ENCODE peak calls at places on chromosomes 6 and 20, in six cellular contexts. One of them, this sample, is unnamed.

GRCh38 chr6:110385458-110385863 is 27.3 kb upstream of the METTL24 start:
- DNase-seq in mesenchymal stem cell: no peak
- DNase-seq in H1: no peak
- DNase-seq in trophoblast cell: no peak
- DNase-seq in IMR-90: no peak
- DNase-seq in neuronal stem cell: no peak
- DNase-seq in this sample: no peak

GRCh38 chr6:130557481-130558112 is 191.8 kb downstream of the TMEM200A start:
- DNase-seq in IMR-90: no peak
- DNase-seq in mesenchymal stem cell: no peak
- DNase-seq in neuronal stem cell: no peak
- DNase-seq in trophoblast cell: no peak
- DNase-seq in H1: no peak
- DNase-seq in this sample: no peak

GRCh38 chr20:56003966-56004365 is 1.4 kb downstream of the CBLN4 start:
- DNase-seq in trophoblast cell: no peak
- DNase-seq in mesenchymal stem cell: no peak
- DNase-seq in IMR-90: no peak
- DNase-seq in neuronal stem cell: peak; percentile 48
- DNase-seq in H1: no peak
- DNase-seq in this sample: peak; percentile 63

GRCh38 chr20:51306521-51307358 is 235.8 kb downstream of the NFATC2 start:
- DNase-seq in mesenchymal stem cell: peak; percentile 71
- DNase-seq in neuronal stem cell: peak; percentile 74
- DNase-seq in IMR-90: peak; percentile 70
- DNase-seq in trophoblast cell: peak; percentile 86
- DNase-seq in H1: peak; percentile 65
- DNase-seq in this sample: peak; percentile 91

GRCh38 chr6:50734488-50734887 is 21.2 kb downstream of the TFAP2D start:
- DNase-seq in IMR-90: no peak
- DNase-seq in neuronal stem cell: no peak
- DNase-seq in trophoblast cell: no peak
- DNase-seq in H1: no peak
- DNase-seq in mesenchymal stem cell: no peak
- DNase-seq in this sample: no peak

GRCh38 chr6:113860165-113860955 is 3.2 kb downstream of the MARCKS start:
- DNase-seq in neuronal stem cell: no peak
- DNase-seq in H1: no peak
- DNase-seq in IMR-90: peak; percentile 45
- DNase-seq in mesenchymal stem cell: no peak
- DNase-seq in trophoblast cell: peak; percentile 21
- DNase-seq in this sample: no peak

GRCh38 chr6:5541751-5542432 is 280.6 kb downstream of the FARS2 start:
- DNase-seq in mesenchymal stem cell: peak; percentile 16
- DNase-seq in IMR-90: peak; percentile 33
- DNase-seq in neuronal stem cell: no peak
- DNase-seq in H1: peak; percentile 38
- DNase-seq in trophoblast cell: peak; percentile 84
- DNase-seq in this sample: peak; percentile 77

GRCh38 chr20:19786311-19786710 is 28.3 kb downstream of the RIN2 start:
- DNase-seq in IMR-90: peak; percentile 92
- DNase-seq in mesenchymal stem cell: peak; percentile 82
- DNase-seq in trophoblast cell: peak; percentile 99
- DNase-seq in neuronal stem cell: no peak
- DNase-seq in H1: no peak
- DNase-seq in this sample: peak; percentile 43

GRCh38 chr20:59783020-59784010 is 150.1 kb downstream of the SYCP2 start:
- DNase-seq in IMR-90: peak; percentile 15
- DNase-seq in H1: peak; percentile 43
- DNase-seq in mesenchymal stem cell: no peak
- DNase-seq in trophoblast cell: peak; percentile 60
- DNase-seq in neuronal stem cell: peak; percentile 77
- DNase-seq in this sample: peak; percentile 85

GRCh38 chr6:125586074-125586473 is 163.4 kb upstream of the HEY2 start:
- DNase-seq in mesenchymal stem cell: peak; percentile 26
- DNase-seq in neuronal stem cell: no peak
- DNase-seq in H1: no peak
- DNase-seq in IMR-90: peak; percentile 9
- DNase-seq in trophoblast cell: peak; percentile 66
- DNase-seq in this sample: no peak

GRCh38 chr6:141484726-141485125 is 648.0 kb upstream of the GJE1 start:
- DNase-seq in IMR-90: peak; percentile 47
- DNase-seq in H1: no peak
- DNase-seq in trophoblast cell: no peak
- DNase-seq in mesenchymal stem cell: peak; percentile 19
- DNase-seq in neuronal stem cell: no peak
- DNase-seq in this sample: no peak

GRCh38 chr6:51989789-51990188 is 97.6 kb downstream of the PKHD1 start:
- DNase-seq in neuronal stem cell: no peak
- DNase-seq in trophoblast cell: no peak
- DNase-seq in H1: no peak
- DNase-seq in mesenchymal stem cell: no peak
- DNase-seq in IMR-90: no peak
- DNase-seq in this sample: no peak

GRCh38 chr20:33740189-33740588 is 8.4 kb downstream of the ZNF341 start:
- DNase-seq in neuronal stem cell: no peak
- DNase-seq in trophoblast cell: no peak
- DNase-seq in H1: no peak
- DNase-seq in mesenchymal stem cell: no peak
- DNase-seq in IMR-90: peak; percentile 18
- DNase-seq in this sample: no peak

GRCh38 chr6:135210632-135211305 is 29.7 kb downstream of the MYB start:
- DNase-seq in trophoblast cell: no peak
- DNase-seq in H1: no peak
- DNase-seq in mesenchymal stem cell: no peak
- DNase-seq in IMR-90: no peak
- DNase-seq in neuronal stem cell: no peak
- DNase-seq in this sample: no peak

GRCh38 chr20:3543901-3544507 is 73.2 kb downstream of the ATRN start:
- DNase-seq in mesenchymal stem cell: no peak
- DNase-seq in IMR-90: peak; percentile 81
- DNase-seq in H1: no peak
- DNase-seq in trophoblast cell: peak; percentile 96
- DNase-seq in neuronal stem cell: no peak
- DNase-seq in this sample: no peak

GRCh38 chr6:162055365-162055764 is 672.2 kb downstream of the PRKN start:
- DNase-seq in IMR-90: no peak
- DNase-seq in mesenchymal stem cell: no peak
- DNase-seq in neuronal stem cell: no peak
- DNase-seq in H1: no peak
- DNase-seq in trophoblast cell: no peak
- DNase-seq in this sample: peak; percentile 47

GRCh38 chr6:139852484-139853140 is 478.2 kb upstream of the CITED2 start:
- DNase-seq in mesenchymal stem cell: peak; percentile 93
- DNase-seq in neuronal stem cell: no peak
- DNase-seq in H1: no peak
- DNase-seq in IMR-90: peak; percentile 93
- DNase-seq in trophoblast cell: no peak
- DNase-seq in this sample: no peak

GRCh38 chr20:50848846-50849673 is 54.2 kb downstream of the BCAS4 start:
- DNase-seq in neuronal stem cell: no peak
- DNase-seq in IMR-90: no peak
- DNase-seq in mesenchymal stem cell: no peak
- DNase-seq in H1: no peak
- DNase-seq in trophoblast cell: no peak
- DNase-seq in this sample: no peak

GRCh38 chr20:14383326-14383725 is 45.9 kb upstream of the FLRT3 start:
- DNase-seq in trophoblast cell: no peak
- DNase-seq in IMR-90: no peak
- DNase-seq in H1: no peak
- DNase-seq in neuronal stem cell: no peak
- DNase-seq in mesenchymal stem cell: no peak
- DNase-seq in this sample: no peak

DNA sequence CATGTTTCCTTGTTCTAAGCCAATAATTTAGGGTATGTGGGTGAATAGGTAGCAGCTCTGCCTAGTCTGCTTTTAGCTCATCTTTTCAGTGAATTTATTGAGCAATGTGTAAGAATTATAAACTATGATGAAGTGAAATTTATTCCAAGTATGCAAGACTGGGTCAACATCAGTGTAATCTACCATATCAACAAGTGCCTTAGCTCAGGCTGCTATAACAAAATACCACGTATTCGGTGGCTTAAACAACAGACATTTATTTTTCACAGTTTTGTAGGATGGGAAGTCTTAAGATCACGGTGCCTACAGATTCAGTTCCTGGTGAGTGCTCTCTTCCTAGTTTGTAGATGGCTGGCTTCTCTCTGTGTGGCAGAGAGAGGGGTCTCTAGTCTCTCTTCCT is 54.0 kb downstream of the LYRM2 start:
- DNase-seq in IMR-90: no peak
- DNase-seq in H1: no peak
- DNase-seq in mesenchymal stem cell: no peak
- DNase-seq in trophoblast cell: no peak
- DNase-seq in neuronal stem cell: no peak
- DNase-seq in this sample: no peak
- H2BK5ac ChIP-seq in IMR-90: no peak overlapping the region
- H2BK5ac ChIP-seq in H1: no peak overlapping the region
- H2BK5ac ChIP-seq in mesenchymal stem cell: no peak overlapping the region
- H2BK5ac ChIP-seq in trophoblast cell: no peak overlapping the region
- H2BK5ac ChIP-seq in neuronal stem cell: no peak overlapping the region
- H2BK5ac ChIP-seq in this sample: no peak overlapping the region

GRCh38 chr6:160430203-160430602 is 82.0 kb downstream of the SLC22A3 start:
- DNase-seq in trophoblast cell: no peak
- DNase-seq in neuronal stem cell: no peak
- DNase-seq in IMR-90: no peak
- DNase-seq in H1: no peak
- DNase-seq in mesenchymal stem cell: no peak
- DNase-seq in this sample: no peak
- H4K91ac ChIP-seq in trophoblast cell: no peak overlapping the region
- H4K91ac ChIP-seq in neuronal stem cell: no peak overlapping the region
- H4K91ac ChIP-seq in IMR-90: no peak overlapping the region
- H4K91ac ChIP-seq in H1: no peak overlapping the region
- H4K91ac ChIP-seq in mesenchymal stem cell: no peak overlapping the region
- H4K91ac ChIP-seq in this sample: no peak overlapping the region

GRCh38 chr6:38443341-38443740 is 196.4 kb downstream of the BTBD9 start:
- DNase-seq in H1: no peak
- DNase-seq in mesenchymal stem cell: peak; percentile 8
- DNase-seq in neuronal stem cell: no peak
- DNase-seq in trophoblast cell: no peak
- DNase-seq in IMR-90: no peak
- DNase-seq in this sample: no peak
- H2BK5ac ChIP-seq in H1: no peak overlapping the region
- H2BK5ac ChIP-seq in mesenchymal stem cell: no peak overlapping the region
- H2BK5ac ChIP-seq in neuronal stem cell: no peak overlapping the region
- H2BK5ac ChIP-seq in trophoblast cell: no peak overlapping the region
- H2BK5ac ChIP-seq in IMR-90: no peak overlapping the region
- H2BK5ac ChIP-seq in this sample: no peak overlapping the region

DNA sequence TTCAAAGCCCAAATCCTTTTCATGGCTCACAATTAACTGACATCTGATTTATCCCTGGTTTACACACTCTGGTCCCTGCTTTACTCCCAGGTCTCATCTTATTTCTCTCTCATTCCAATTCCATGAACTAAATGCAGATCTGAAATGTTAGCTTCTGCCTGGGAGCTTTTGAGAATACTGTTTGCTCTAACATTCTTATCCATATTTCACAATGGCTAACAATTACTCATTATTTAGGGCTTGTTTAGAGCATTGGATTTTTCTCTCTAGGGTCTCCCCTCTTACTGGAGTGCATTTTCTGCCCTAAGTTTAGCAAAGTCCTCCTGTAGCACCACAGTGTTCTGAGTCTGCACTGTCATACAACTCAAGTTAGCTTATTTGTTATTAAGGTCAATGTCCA is 121.5 kb upstream of the HCRTR2 start:
- DNase-seq in mesenchymal stem cell: no peak
- DNase-seq in neuronal stem cell: no peak
- DNase-seq in H1: no peak
- DNase-seq in IMR-90: peak; percentile 12
- DNase-seq in trophoblast cell: no peak
- DNase-seq in this sample: no peak
- H4K91ac ChIP-seq in mesenchymal stem cell: no peak overlapping the region
- H4K91ac ChIP-seq in neuronal stem cell: no peak overlapping the region
- H4K91ac ChIP-seq in H1: no peak overlapping the region
- H4K91ac ChIP-seq in IMR-90: no peak overlapping the region
- H4K91ac ChIP-seq in trophoblast cell: no peak overlapping the region
- H4K91ac ChIP-seq in this sample: no peak overlapping the region